ENCODE peak calls at places on chromosome 2, in four cellular contexts. S is A673, K is NCI-H446 treated with DMSO at 0.1 percent for 48 hours, Y is HFFc6. T is an unnamed sample.

GRCh38 chr2:215356948-215357461 is 45.1 kb downstream of the ATIC start:
- DNase-seq in S (no peak), Y (no peak), K (no peak), T (no peak)

GRCh38 chr2:132816234-132816633 is 146.2 kb upstream of the LYPD1 start:
- DNase-seq in Y (no peak), S (peak), K (no peak), T (no peak)

GRCh38 chr2:238581126-238581525 is 154.4 kb downstream of the ASB1 start:
- DNase-seq in S (no peak), Y (no peak), K (no peak), T (no peak)

GRCh38 chr2:173881466-173881865 is 83.7 kb downstream of the SP3 start:
- DNase-seq in K (peak), Y (no peak), S (peak), T (no peak)

GRCh38 chr2:40803900-40804299 is 352.0 kb upstream of the SLC8A1 start:
- DNase-seq in K (no peak), Y (no peak), S (no peak), T (no peak)

GRCh38 chr2:235116885-235117492 is 165.2 kb downstream of the SH3BP4 start:
- DNase-seq in Y (peak), K (peak), S (peak), T (no peak)

GRCh38 chr2:86808315-86809161 is 17.8 kb upstream of the CD8A start:
- DNase-seq in S (peak), Y (peak), K (peak), T (peak)

GRCh38 chr2:16373341-16373740 is 292.3 kb downstream of the CYRIA start:
- DNase-seq in S (no peak), Y (no peak), K (no peak), T (no peak)

GRCh38 chr2:85785027-85785822 is 31.4 kb downstream of the ATOH8 start:
- DNase-seq in Y (peak), S (peak), K (peak), T (no peak)

GRCh38 chr2:227870710-227871374 is 589 bp upstream of the DAW1 start:
- DNase-seq in Y (peak), S (no peak), K (no peak), T (no peak)

T was measured in central memory CD8-positive, alpha-beta T cell.